ENCODE peak calls at places on chromosome 17, in eight cellular contexts. J, Y, I, E, F, U, H and X are unnamed samples.

GRCh38 chr17:48358203-48358602 is 71.8 kb downstream of the SKAP1 start:
- DNase-seq in J (no peak), Y (no peak), F (no peak), E (no peak), H (no peak), I (no peak), U (no peak), X (no peak)

GRCh38 chr17:14303343-14304221 is 2.7 kb downstream of the HS3ST3B1 start:
- DNase-seq in F (no peak), J (no peak), H (no peak), I (peak), U (peak), E (no peak), Y (no peak), X (no peak)

GRCh38 chr17:40311575-40311974 is 2.6 kb downstream of the RARA start:
- DNase-seq in U (no peak), I (no peak), Y (no peak), J (peak), F (no peak), E (no peak), H (no peak), X (no peak)

GRCh38 chr17:74045608-74046007 is 157.9 kb upstream of the RPL38 start:
- DNase-seq in Y (no peak), E (no peak), I (no peak), F (no peak), H (no peak), J (peak), U (no peak), X (no peak)

GRCh38 chr17:50817142-50817751 is 18.1 kb upstream of the WFIKKN2 start:
- DNase-seq in J (no peak), Y (peak), F (no peak), U (no peak), I (peak), H (peak), E (no peak), X (peak)

GRCh38 chr17:58305626-58306025 is 23.0 kb downstream of the TSPOAP1 start:
- DNase-seq in Y (no peak), F (no peak), E (no peak), H (no peak), I (no peak), U (no peak), J (no peak), X (no peak)

GRCh38 chr17:33972756-33973155 is 282.3 kb upstream of the CCL2 start:
- DNase-seq in J (no peak), F (no peak), U (no peak), I (no peak), E (no peak), H (no peak), Y (no peak), X (no peak)

GRCh38 chr17:56912105-56912999 is 1.5 kb downstream of the TRIM25 start:
- DNase-seq in J (no peak), F (no peak), H (peak), U (no peak), Y (no peak), E (no peak), I (no peak), X (peak)

GRCh38 chr17:71905632-71906031 is 215.2 kb upstream of the SOX9 start:
- DNase-seq in J (no peak), F (no peak), I (no peak), E (no peak), U (no peak), Y (no peak), H (no peak), X (no peak)

GRCh38 chr17:67566656-67567055 is 151.1 kb upstream of the NOL11 start:
- DNase-seq in Y (no peak), H (no peak), I (no peak), J (no peak), U (no peak), E (no peak), F (no peak), X (no peak)

GRCh38 chr17:79798296-79799173 is 1.7 kb upstream of the CBX8 start:
- DNase-seq in J (no peak), H (no peak), F (no peak), U (no peak), Y (no peak), E (no peak), I (peak), X (no peak)

GRCh38 chr17:70609566-70609965 is 440.2 kb downstream of the KCNJ2 start:
- DNase-seq in U (no peak), J (no peak), H (no peak), F (peak), I (no peak), E (no peak), Y (no peak), X (no peak)

GRCh38 chr17:21304091-21304490 is 19.6 kb downstream of the MAP2K3 start:
- DNase-seq in E (no peak), I (no peak), U (no peak), J (peak), Y (peak), H (peak), F (no peak), X (no peak)

GRCh38 chr17:74198694-74199093 is 4.8 kb upstream of the RPL38 start:
- DNase-seq in I (no peak), H (no peak), Y (no peak), U (no peak), J (no peak), E (no peak), F (no peak), X (no peak)

GRCh38 chr17:8698142-8699050 is 46.2 kb downstream of the CCDC42 start:
- DNase-seq in Y (no peak), I (no peak), E (no peak), J (peak), H (peak), F (no peak), U (peak), X (no peak)

GRCh38 chr17:48236681-48237134 is 129.1 kb downstream of the SNX11 start:
- DNase-seq in U (peak), I (no peak), J (no peak), H (no peak), E (no peak), Y (no peak), F (no peak), X (no peak)

GRCh38 chr17:57544834-57545463 is 200.2 kb downstream of the CCDC182 start:
- DNase-seq in H (no peak), U (no peak), F (no peak), J (no peak), I (no peak), E (no peak), Y (no peak), X (no peak)

GRCh38 chr17:64772845-64773299 is 110.8 kb upstream of the SMURF2 start:
- DNase-seq in Y (no peak), H (no peak), I (no peak), U (no peak), F (no peak), J (no peak), E (no peak), X (no peak)

GRCh38 chr17:19343671-19344151 is 18.8 kb downstream of the B9D1 start:
- DNase-seq in E (no peak), Y (no peak), J (peak), I (no peak), F (peak), U (no peak), H (no peak), X (no peak)

GRCh38 chr17:48915459-48916282 is 7.5 kb downstream of the UBE2Z start:
- DNase-seq in U (peak), E (no peak), J (no peak), F (no peak), I (peak), Y (peak), H (peak), X (no peak)

GRCh38 chr17:82596316-82596715 is 51.9 kb downstream of the WDR45B start:
- DNase-seq in Y (no peak), H (no peak), J (no peak), U (no peak), I (no peak), F (no peak), E (no peak), X (no peak)

GRCh38 chr17:65290041-65290440 is 152.9 kb downstream of the RGS9 start:
- DNase-seq in Y (no peak), H (no peak), I (no peak), U (no peak), F (no peak), J (no peak), E (no peak), X (no peak)

GRCh38 chr17:41230094-41230493 is 2.2 kb upstream of the KRTAP9-3 start:
- DNase-seq in E (no peak), I (no peak), J (no peak), U (no peak), Y (no peak), F (no peak), H (no peak), X (no peak)

GRCh38 chr17:44916059-44916780 is 920 bp upstream of the GFAP start:
- DNase-seq in J (peak), F (no peak), Y (no peak), U (no peak), E (peak), I (no peak), H (no peak), X (no peak)

GRCh38 chr17:700504-701094 is 14.0 kb downstream of the VPS53 start:
- DNase-seq in I (no peak), H (peak), F (no peak), U (peak), E (no peak), J (no peak), Y (no peak), X (no peak)

GRCh38 chr17:68602267-68602644 is 1.1 kb upstream of the FAM20A start:
- DNase-seq in J (no peak), U (no peak), E (no peak), I (no peak), H (no peak), Y (no peak), F (no peak), X (no peak)

GRCh38 chr17:52383493-52384100 is 225.1 kb upstream of the CA10 start:
- DNase-seq in Y (no peak), F (peak), H (no peak), I (peak), J (no peak), E (peak), U (peak), X (peak)

GRCh38 chr17:45314761-45315549 is 1.9 kb downstream of the MAP3K14 start:
- DNase-seq in F (no peak), E (no peak), U (no peak), Y (no peak), I (peak), J (no peak), H (no peak), X (no peak)

GRCh38 chr17:4199818-4200402 is 56.9 kb downstream of the CYB5D2 start:
- DNase-seq in F (no peak), H (peak), J (no peak), E (peak), I (peak), U (peak), Y (no peak), X (no peak)

GRCh38 chr17:48555616-48556533 is 11.0 kb upstream of the HOXB2 start:
- DNase-seq in E (no peak), Y (no peak), J (no peak), I (no peak), H (peak), F (no peak), U (peak), X (no peak)

GRCh38 chr17:35236821-35237220 is 6.1 kb upstream of the SLFN5 start:
- DNase-seq in U (no peak), J (no peak), I (no peak), H (no peak), F (no peak), E (no peak), Y (no peak), X (no peak)

GRCh38 chr17:80949451-80950421 is 41.9 kb upstream of the CHMP6 start:
- DNase-seq in I (no peak), Y (no peak), U (no peak), F (no peak), E (no peak), J (no peak), H (no peak), X (no peak)

GRCh38 chr17:35241520-35241919 is 1.4 kb upstream of the SLFN5 start:
- DNase-seq in H (no peak), F (no peak), Y (peak), I (peak), J (no peak), U (no peak), E (no peak), X (no peak)

GRCh38 chr17:64174686-64175456 is 44.9 kb upstream of the ERN1 start:
- DNase-seq in H (no peak), I (no peak), U (no peak), Y (no peak), E (no peak), F (peak), J (no peak), X (peak)

GRCh38 chr17:65558683-65559311 is 2.7 kb downstream of the AXIN2 start:
- DNase-seq in U (no peak), H (peak), I (peak), Y (no peak), F (no peak), J (no peak), E (no peak), X (no peak)

GRCh38 chr17:47618416-47618815 is 31.3 kb upstream of the KPNB1 start:
- DNase-seq in U (no peak), E (no peak), H (no peak), F (no peak), Y (no peak), J (no peak), I (no peak), X (no peak)

GRCh38 chr17:77476920-77477805 is 336.4 kb downstream of the SEC14L1 start:
- DNase-seq in E (no peak), F (peak), Y (no peak), I (peak), H (peak), J (peak), U (peak), X (peak)

GRCh38 chr17:19939993-19940721 is 37.5 kb downstream of the AKAP10 start:
- DNase-seq in F (no peak), Y (no peak), E (no peak), U (no peak), J (no peak), H (no peak), I (no peak), X (no peak)